ENCODE peak calls at places on chromosomes 12 and 14, in nine cellular contexts. G is GDM1, W is Right ventricle myocardium superior, C is COR-L47, H is activated T-cell treated with anti-CD3 and anti-CD28 coated beads for 1 hour, V is HS-5, J is astrocyte of the cerebellum, A is smooth muscle cell of the brain vasculature, T is HepG2. P is an unnamed sample.

GRCh38 chr12:110917467-110917866 is 2.9 kb downstream of the MYL2 start:
- DNase-seq in H (no peak), A (no peak), T (peak; percentile 35), W (no peak), C (no peak), V (peak; percentile 86), G (no peak), J (peak; percentile 49), P (peak; percentile 33)

GRCh38 chr14:103427485-103428443 is 42.5 kb downstream of the MARK3 start:
- DNase-seq in V (peak; percentile 35), G (no peak), W (no peak), T (no peak), C (no peak), J (peak; percentile 96), H (no peak), A (no peak), P (peak; percentile 63)

GRCh38 chr12:126157575-126157966 is 1092.3 kb downstream of the AACS start:
- DNase-seq in T (no peak), V (no peak), H (no peak), A (no peak), J (no peak), G (no peak), W (no peak), C (no peak), P (no peak)

GRCh38 chr12:95118138-95118787 is 44.8 kb upstream of the NR2C1 start:
- DNase-seq in T (peak; percentile 62), G (no peak), C (no peak), J (peak; percentile 63), W (no peak), V (peak; percentile 83), H (no peak), A (no peak), P (peak; percentile 79)

GRCh38 chr12:56518570-56518969 is 3.0 kb upstream of the RBMS2 start:
- DNase-seq in J (no peak), V (peak; percentile 46), T (peak; percentile 38), C (no peak), A (no peak), H (no peak), G (no peak), W (no peak), P (no peak)

GRCh38 chr12:131949431-131950181 is at the start of gene EP400:
- DNase-seq in V (peak; percentile 55), T (peak; percentile 74), J (peak; percentile 76), W (peak; percentile 98), H (peak; percentile 94), C (peak; percentile 91), G (peak; percentile 95), A (peak; percentile 78), P (peak; percentile 96)

GRCh38 chr12:113912761-113913295 is 53.3 kb downstream of the RBM19 start:
- DNase-seq in T (peak; percentile 50), A (peak; percentile 67), J (peak; percentile 59), W (peak; percentile 72), G (no peak), C (peak; percentile 36), H (peak; percentile 20), V (peak; percentile 15), P (peak; percentile 33)

GRCh38 chr12:19419086-19419485 is 20.2 kb upstream of the AEBP2 start:
- DNase-seq in W (no peak), G (no peak), V (no peak), T (no peak), C (no peak), J (no peak), H (no peak), A (no peak), P (no peak)

GRCh38 chr14:57578427-57579220 is 85.0 kb upstream of the CCDC198 start:
- DNase-seq in T (no peak), H (no peak), V (no peak), G (no peak), J (peak; percentile 8), A (no peak), C (no peak), W (no peak), P (no peak)

GRCh38 chr12:121189887-121190155 is 20.1 kb upstream of the P2RX4 start:
- DNase-seq in G (no peak), C (no peak), H (no peak), J (no peak), T (no peak), A (no peak), V (no peak), W (no peak), P (no peak)

GRCh38 chr12:46402451-46402850 is 29.9 kb upstream of the SLC38A2 start:
- DNase-seq in A (no peak), W (no peak), J (peak; percentile 78), V (peak; percentile 76), G (no peak), C (no peak), T (no peak), H (no peak), P (peak; percentile 86)

GRCh38 chr14:68546839-68547238 is 246.0 kb downstream of the ZFP36L1 start:
- DNase-seq in H (no peak), V (peak; percentile 64), J (no peak), W (no peak), T (no peak), A (no peak), C (no peak), G (no peak), P (peak; percentile 48)

GRCh38 chr12:89731614-89732013 is 23.0 kb upstream of the ATP2B1 start:
- DNase-seq in A (no peak), J (no peak), W (no peak), C (no peak), H (no peak), V (peak; percentile 60), G (no peak), T (no peak), P (peak; percentile 57)

GRCh38 chr12:7837366-7837765 is 35.3 kb downstream of the SLC2A14 start:
- DNase-seq in A (no peak), G (no peak), C (no peak), T (no peak), V (no peak), J (no peak), W (peak; percentile 52), H (no peak), P (no peak)

GRCh38 chr14:100341301-100342031 is 18.3 kb downstream of the SLC25A47 start:
- DNase-seq in H (no peak), C (no peak), V (peak; percentile 18), J (peak; percentile 42), G (peak; percentile 46), W (no peak), A (peak; percentile 54), T (no peak), P (peak; percentile 25)

GRCh38 chr12:39329015-39329414 is 113.9 kb downstream of the KIF21A start:
- DNase-seq in H (no peak), V (no peak), W (no peak), G (no peak), J (no peak), T (no peak), C (no peak), A (no peak), P (no peak)

GRCh38 chr14:55802986-55803431 is 223.0 kb downstream of the KTN1 start:
- DNase-seq in C (no peak), G (no peak), T (peak; percentile 69), A (no peak), V (peak; percentile 18), J (no peak), W (no peak), H (no peak), P (no peak)

GRCh38 chr12:50006754-50007442 is 18.4 kb downstream of the RACGAP1 start:
- DNase-seq in T (no peak), G (no peak), A (no peak), C (no peak), W (no peak), H (no peak), J (peak; percentile 22), V (peak; percentile 49), P (no peak)

GRCh38 chr14:65128096-65128495 is 25.8 kb upstream of the MAX start:
- DNase-seq in J (no peak), W (no peak), H (no peak), V (no peak), T (no peak), C (no peak), A (no peak), G (no peak), P (no peak)

GRCh38 chr12:68587448-68587873 is 23.2 kb upstream of the RAP1B start:
- DNase-seq in J (no peak), T (no peak), G (peak; percentile 67), C (no peak), W (no peak), V (no peak), A (no peak), H (no peak), P (no peak)

GRCh38 chr12:15721716-15722115 is 67.5 kb downstream of the EPS8 start:
- DNase-seq in H (no peak), A (no peak), T (no peak), J (no peak), C (no peak), V (no peak), G (no peak), W (no peak), P (no peak)

GRCh38 chr12:66269757-66270383 is 32.4 kb upstream of the HELB start:
- DNase-seq in H (no peak), J (peak; percentile 28), V (peak; percentile 23), T (peak; percentile 40), C (peak; percentile 20), G (no peak), W (no peak), A (peak; percentile 4), P (no peak)

GRCh38 chr12:116432321-116432750 is 126.8 kb upstream of the MAP1LC3B2 start:
- DNase-seq in T (no peak), V (no peak), H (no peak), G (no peak), J (no peak), A (no peak), W (peak; percentile 53), C (no peak), P (peak; percentile 73)

GRCh38 chr14:51546099-51546498 is 105.6 kb upstream of the FRMD6 start:
- DNase-seq in G (no peak), T (no peak), H (no peak), J (no peak), V (no peak), C (no peak), W (no peak), A (no peak), P (no peak)

GRCh38 chr14:74875941-74876913 is at the start of gene PROX2:
- DNase-seq in W (no peak), A (no peak), H (peak; percentile 10), V (no peak), G (peak; percentile 87), T (no peak), J (no peak), C (no peak), P (no peak)

GRCh38 chr14:77208266-77208978 is 26.8 kb downstream of the TMEM63C start:
- DNase-seq in T (peak; percentile 32), A (peak; percentile 33), J (peak; percentile 32), G (peak; percentile 5), V (no peak), H (peak; percentile 48), C (peak; percentile 45), W (peak; percentile 76), P (peak; percentile 53)

GRCh38 chr14:56976211-56976610 is 165.9 kb upstream of the OTX2 start:
- DNase-seq in W (no peak), V (no peak), J (no peak), G (no peak), T (peak; percentile 66), A (no peak), H (no peak), C (no peak), P (no peak)

GRCh38 chr12:24728366-24728765 is 220.5 kb downstream of the BCAT1 start:
- DNase-seq in G (no peak), C (no peak), T (peak; percentile 18), A (no peak), H (no peak), W (no peak), V (no peak), J (peak; percentile 29), P (no peak)

GRCh38 chr12:129887047-129887568 is 16.7 kb downstream of the TMEM132D start:
- DNase-seq in G (no peak), T (no peak), J (peak; percentile 33), W (no peak), A (peak; percentile 43), H (no peak), C (peak; percentile 5), V (no peak), P (peak; percentile 16)

GRCh38 chr12:1695836-1696670 is 5.2 kb downstream of the ADIPOR2 start:
- DNase-seq in A (no peak), G (no peak), J (no peak), H (no peak), C (no peak), T (no peak), V (no peak), W (no peak), P (no peak)

GRCh38 chr12:60148831-60149230 is 553.0 kb downstream of the SLC16A7 start:
- DNase-seq in J (peak; percentile 62), H (no peak), G (no peak), T (no peak), V (peak; percentile 93), A (no peak), W (no peak), C (no peak), P (no peak)

P was measured in MG63.